ENCODE peak calls at places on chromosomes 3 and 15, in eight cellular contexts. J is breast epithelium, R is ascending aorta, A is A673, K is adrenal gland, C is GM12865, O is HL-60, F is AG09309. X is an unnamed sample.

GRCh38 chr3:129599607-129600006 is 6.9 kb downstream of the PLXND1 start:
- DNase-seq in J (no peak), R (peak; percentile 84), A (peak; percentile 42), K (no peak), C (no peak), O (peak; percentile 80), F (no peak), X (no peak)

GRCh38 chr15:52337961-52338535 is 42.4 kb upstream of the MYO5C start:
- DNase-seq in J (no peak), R (no peak), A (no peak), K (no peak), C (no peak), O (no peak), F (no peak), X (no peak)

GRCh38 chr3:122403489-122403888 is 12.4 kb downstream of the WDR5B start:
- DNase-seq in J (no peak), R (no peak), A (peak; percentile 27), K (no peak), C (no peak), O (no peak), F (no peak), X (no peak)

GRCh38 chr3:13850161-13850945 is 29.5 kb downstream of the WNT7A start:
- DNase-seq in J (no peak), R (no peak), A (no peak), K (no peak), C (no peak), O (no peak), F (no peak), X (peak; percentile 12)

GRCh38 chr15:51706931-51707608 is 25.8 kb downstream of the SCG3 start:
- DNase-seq in J (no peak), R (no peak), A (no peak), K (no peak), C (no peak), O (no peak), F (no peak), X (no peak)

GRCh38 chr15:87557871-87558270 is 698.7 kb downstream of the NTRK3 start:
- DNase-seq in J (no peak), R (no peak), A (no peak), K (no peak), C (no peak), O (no peak), F (no peak), X (no peak)

GRCh38 chr3:172877011-172877410 is 126.5 kb downstream of the ECT2 start:
- DNase-seq in J (no peak), R (no peak), A (peak; percentile 70), K (no peak), C (no peak), O (no peak), F (no peak), X (no peak)

GRCh38 chr15:57003418-57003817 is 85.0 kb downstream of the TCF12 start:
- DNase-seq in J (no peak), R (no peak), A (no peak), K (no peak), C (no peak), O (no peak), F (peak; percentile 37), X (no peak)

GRCh38 chr3:104279617-104280016 is 1087.1 kb upstream of the ALCAM start:
- DNase-seq in J (no peak), R (no peak), A (peak; percentile 10), K (no peak), C (no peak), O (no peak), F (peak; percentile 28), X (no peak)

GRCh38 chr15:74682954-74683353 is 12.9 kb downstream of the EDC3 start:
- DNase-seq in J (no peak), R (no peak), A (no peak), K (no peak), C (no peak), O (no peak), F (no peak), X (no peak)

GRCh38 chr3:187957209-187957981 is 196.6 kb upstream of the LPP start:
- DNase-seq in J (no peak), R (no peak), A (no peak), K (no peak), C (no peak), O (no peak), F (no peak), X (no peak)

GRCh38 chr3:126544596-126545281 is 14.0 kb downstream of the C3orf22 start:
- DNase-seq in J (no peak), R (peak; percentile 57), A (no peak), K (peak; percentile 14), C (no peak), O (no peak), F (no peak), X (no peak)

GRCh38 chr15:30926161-30926560 is 22.4 kb downstream of the FAN1 start:
- DNase-seq in J (no peak), R (no peak), A (no peak), K (no peak), C (no peak), O (no peak), F (no peak), X (no peak)

GRCh38 chr15:101372960-101373525 is 78.0 kb upstream of the SNRPA1 start:
- DNase-seq in J (no peak), R (no peak), A (no peak), K (no peak), C (no peak), O (no peak), F (no peak), X (no peak)

GRCh38 chr15:96466548-96466947 is 136.0 kb downstream of the NR2F2 start:
- DNase-seq in J (no peak), R (no peak), A (no peak), K (no peak), C (no peak), O (no peak), F (no peak), X (no peak)

GRCh38 chr15:94125698-94126097 is 105.7 kb upstream of the MCTP2 start:
- DNase-seq in J (no peak), R (no peak), A (no peak), K (no peak), C (no peak), O (no peak), F (no peak), X (no peak)

GRCh38 chr15:92903588-92903955 is 3.4 kb downstream of the CHD2 start:
- DNase-seq in J (no peak), R (no peak), A (no peak), K (no peak), C (no peak), O (no peak), F (no peak), X (no peak)

DNA sequence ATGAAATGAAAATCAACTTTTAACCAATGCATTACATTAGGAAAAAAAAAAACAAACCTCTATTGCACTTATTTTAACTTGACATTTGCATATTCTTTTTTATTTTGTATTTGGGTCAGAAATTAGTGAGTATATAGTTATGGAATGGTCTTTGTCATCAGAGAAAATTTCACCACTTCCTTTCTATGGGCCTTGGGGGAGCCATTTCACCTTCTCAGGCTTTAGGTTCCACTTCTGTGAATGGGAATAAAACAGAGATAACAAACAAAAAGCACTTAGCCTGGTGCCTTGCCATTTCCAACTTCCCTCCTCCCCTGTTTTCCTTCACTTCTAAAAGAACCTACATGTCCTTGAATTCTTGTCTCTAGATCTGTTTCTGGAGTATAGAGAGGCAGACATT is 168.0 kb upstream of the STT3B start:
- DNase-seq in J (no peak), R (no peak), A (no peak), K (no peak), C (no peak), O (no peak), F (peak; percentile 10), X (no peak)
- TF ChIP-seq CTCF in J (no peak), R (no peak), A (no peak), K (no peak), C (no peak), O (no peak), F (peak; percentile 28), X (no peak)

DNA sequence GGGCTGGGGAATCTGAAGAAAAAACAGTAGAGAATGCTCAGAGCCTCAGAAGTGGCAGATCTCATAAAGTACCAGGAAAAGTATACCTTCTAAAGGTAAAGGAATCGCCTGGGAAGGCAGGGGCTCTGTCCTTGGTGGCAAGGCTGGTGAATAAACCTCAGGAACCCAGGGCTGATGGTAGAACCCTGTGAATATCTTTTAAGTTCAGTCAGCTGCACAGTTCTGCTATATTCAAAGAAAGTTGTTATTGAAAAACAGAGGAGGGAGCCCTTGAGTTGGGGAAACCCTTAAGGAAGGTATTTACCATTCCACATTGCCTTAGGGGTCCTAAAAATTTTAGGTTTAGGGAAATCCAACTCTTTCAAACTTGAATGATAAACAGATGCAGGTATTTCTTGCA is 31.2 kb downstream of the ZPLD1 start:
- DNase-seq in J (no peak), R (no peak), A (peak; percentile 63), K (no peak), C (no peak), O (no peak), F (no peak), X (no peak)
- TF ChIP-seq CTCF in J (no peak), R (no peak), A (peak; percentile 57), K (no peak), C (no peak), O (no peak), F (no peak), X (no peak)

GRCh38 chr3:139521811-139522210 is 17.7 kb downstream of the RBP1 start:
- DNase-seq in J (no peak), R (no peak), A (no peak), K (no peak), C (no peak), O (no peak), F (no peak), X (no peak)

GRCh38 chr3:139523718-139524117 is 15.8 kb downstream of the RBP1 start:
- DNase-seq in J (no peak), R (no peak), A (no peak), K (no peak), C (no peak), O (no peak), F (no peak), X (no peak)

GRCh38 chr3:139521144-139521543 is 18.4 kb downstream of the RBP1 start:
- DNase-seq in J (no peak), R (no peak), A (no peak), K (no peak), C (no peak), O (no peak), F (no peak), X (no peak)

GRCh38 chr3:139523166-139523565 is 16.4 kb downstream of the RBP1 start:
- DNase-seq in J (no peak), R (no peak), A (no peak), K (no peak), C (no peak), O (no peak), F (no peak), X (no peak)

DNA sequence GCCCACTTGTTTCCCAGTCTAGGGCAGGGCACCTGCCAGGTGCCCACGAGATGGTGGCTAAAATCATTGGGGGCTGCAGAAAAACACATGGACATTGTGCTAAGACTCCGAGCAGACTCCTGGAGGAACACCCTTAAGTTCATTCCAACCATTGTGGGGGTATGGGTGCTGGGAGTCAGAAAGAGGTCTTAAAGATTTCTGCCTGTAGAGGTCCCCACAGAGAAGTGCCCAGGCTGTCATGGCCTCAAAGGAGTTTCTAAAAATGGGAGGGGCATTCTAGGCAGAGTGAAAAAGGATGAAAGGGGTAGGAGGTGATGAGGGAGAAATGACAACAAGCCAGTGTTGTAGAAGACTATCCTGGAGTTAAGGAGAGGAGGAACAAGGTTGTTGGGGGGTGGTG is 17.1 kb downstream of the RBP1 start:
- DNase-seq in J (no peak), R (no peak), A (peak; percentile 33), K (no peak), C (no peak), O (no peak), F (no peak), X (no peak)
- TF ChIP-seq CTCF in J (no peak), R (no peak), A (peak; percentile 58), K (no peak), C (no peak), O (no peak), F (no peak), X (no peak)

GRCh38 chr15:60390931-60391501 is 6.8 kb downstream of the ANXA2 start:
- DNase-seq in J (peak; percentile 54), R (peak; percentile 90), A (peak; percentile 90), K (peak; percentile 62), C (no peak), O (no peak), F (no peak), X (no peak)
- TF ChIP-seq CTCF in J (no peak), R (peak; percentile 35), A (no peak), K (no peak), C (no peak), O (no peak), F (peak; percentile 10), X (no peak)

X was measured in prostate gland.